ENCODE peak calls at places on chromosome 7, in five cellular contexts. K is PC-9, U is heart right ventricle, L is small intestine, E is IMR-90. Y is an unnamed sample.

GRCh38 chr7:83861-84632 is 108.3 kb upstream of the FAM20C start:
- DNase-seq in K (no peak), U (no peak), L (no peak), E (no peak), Y (no peak)

GRCh38 chr7:50818324-50818723 is 35.6 kb upstream of the GRB10 start:
- DNase-seq in L (no peak), E (no peak), U (no peak), K (no peak), Y (no peak)

GRCh38 chr7:112882506-112882905 is 92.3 kb upstream of the TMEM168 start:
- DNase-seq in U (no peak), E (no peak), K (no peak), L (no peak), Y (no peak)

GRCh38 chr7:90720970-90721768 is 125.0 kb downstream of the CDK14 start:
- DNase-seq in L (peak; percentile 92), K (no peak), E (peak; percentile 72), U (no peak), Y (peak; percentile 89)

GRCh38 chr7:142478479-142479220 is 220.8 kb upstream of the PRSS58 start:
- DNase-seq in U (no peak), K (peak; percentile 58), E (peak; percentile 64), L (peak; percentile 59), Y (peak; percentile 54)

GRCh38 chr7:28989596-28989980 is 31.5 kb upstream of the TRIL start:
- DNase-seq in L (no peak), K (no peak), U (no peak), E (no peak), Y (no peak)

GRCh38 chr7:40015790-40016296 is 65.8 kb downstream of the CDK13 start:
- DNase-seq in L (peak; percentile 33), E (peak; percentile 35), U (no peak), K (no peak), Y (no peak)

GRCh38 chr7:69739182-69739581 is 140.9 kb downstream of the AUTS2 start:
- DNase-seq in L (no peak), K (no peak), E (no peak), U (no peak), Y (no peak)

GRCh38 chr7:137169282-137169698 is 174.2 kb downstream of the PTN start:
- DNase-seq in L (no peak), U (peak; percentile 26), K (peak; percentile 32), E (peak; percentile 85), Y (peak; percentile 60)

GRCh38 chr7:133382775-133383559 is 130.1 kb downstream of the EXOC4 start:
- DNase-seq in U (no peak), K (no peak), E (no peak), L (no peak), Y (no peak)

GRCh38 chr7:93879356-93879755 is 11.2 kb downstream of the TFPI2 start:
- DNase-seq in K (no peak), E (no peak), L (no peak), U (no peak), Y (no peak)

GRCh38 chr7:1290262-1291039 is 57.8 kb downstream of the UNCX start:
- DNase-seq in E (no peak), U (no peak), K (no peak), L (no peak), Y (no peak)

GRCh38 chr7:116500071-116500853 is 724 bp downstream of the CAV2 start:
- DNase-seq in K (peak; percentile 48), L (peak; percentile 26), E (peak; percentile 50), U (peak; percentile 49), Y (peak; percentile 13)

GRCh38 chr7:129746857-129747529 is 135.5 kb downstream of the NRF1 start:
- DNase-seq in K (no peak), U (no peak), E (no peak), L (no peak), Y (no peak)

GRCh38 chr7:93773446-93773845 is 117.1 kb downstream of the TFPI2 start:
- DNase-seq in U (no peak), E (no peak), L (no peak), K (no peak), Y (no peak)

GRCh38 chr7:43725251-43725650 is 4.1 kb downstream of the COA1 start:
- DNase-seq in L (no peak), K (no peak), U (no peak), E (peak; percentile 37), Y (no peak)

GRCh38 chr7:101915000-101915399 is 97.6 kb downstream of the CUX1 start:
- DNase-seq in L (no peak), K (no peak), U (peak; percentile 63), E (no peak), Y (no peak)

GRCh38 chr7:105776068-105776790 is 100.2 kb downstream of the ATXN7L1 start:
- DNase-seq in L (no peak), E (peak; percentile 100), U (peak; percentile 24), K (peak; percentile 96), Y (peak; percentile 41)

GRCh38 chr7:97022451-97023306 is 2.0 kb downstream of the DLX5 start:
- DNase-seq in L (no peak), K (no peak), U (no peak), E (no peak), Y (no peak)

GRCh38 chr7:83060218-83060617 is 102.5 kb downstream of the PCLO start:
- DNase-seq in U (no peak), L (peak; percentile 6), K (no peak), E (no peak), Y (no peak)

GRCh38 chr7:50339990-50340500 is 35.5 kb downstream of the IKZF1 start:
- DNase-seq in U (no peak), K (no peak), E (no peak), L (peak; percentile 38), Y (no peak)

GRCh38 chr7:2644514-2645273 is 12.9 kb downstream of the TTYH3 start:
- DNase-seq in U (no peak), L (no peak), K (no peak), E (no peak), Y (no peak)

GRCh38 chr7:132049462-132050304 is 493.3 kb upstream of the PODXL start:
- DNase-seq in L (peak; percentile 53), U (no peak), E (peak; percentile 17), K (no peak), Y (no peak)

GRCh38 chr7:71787513-71787912 is 624.6 kb downstream of the CALN1 start:
- DNase-seq in U (no peak), E (no peak), K (no peak), L (no peak), Y (peak; percentile 5)

GRCh38 chr7:71795373-71795772 is 616.8 kb downstream of the CALN1 start:
- DNase-seq in U (no peak), E (no peak), L (no peak), K (no peak), Y (no peak)

DNA sequence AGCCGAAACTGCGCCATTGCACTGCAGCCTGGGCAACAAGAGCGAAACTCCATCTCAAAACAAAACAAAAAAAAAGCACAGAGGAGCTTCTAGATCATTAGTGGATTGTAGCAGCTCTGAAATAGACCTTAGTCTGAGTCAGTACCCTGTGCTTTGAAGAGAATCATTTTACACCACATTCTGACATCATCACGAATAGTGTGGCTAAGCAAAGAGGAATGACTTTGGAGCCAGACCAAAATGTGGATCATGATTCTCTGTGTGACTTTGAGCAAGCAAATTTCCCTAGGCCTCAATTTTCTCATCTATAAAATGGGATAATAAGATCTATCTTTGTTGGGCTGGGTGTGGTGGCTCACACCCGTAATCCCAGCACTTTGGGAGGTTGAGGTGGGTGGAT is 618.9 kb downstream of the CALN1 start:
- DNase-seq in K (no peak), L (no peak), U (no peak), E (no peak), Y (no peak)
- H3K9me3 ChIP-seq in K (no peaks in the 10 kb centered on the region), L (no peaks in the 10 kb centered on the region), U (no peaks in the 10 kb centered on the region), E (peaks cover 21% of the 10 kb centered on the region), Y (no peaks in the 10 kb centered on the region)

GRCh38 chr7:71363223-71363622 is 231.3 kb downstream of the GALNT17 start:
- DNase-seq in U (no peak), K (no peak), E (no peak), L (no peak), Y (no peak)

GRCh38 chr7:71364559-71364958 is 232.6 kb downstream of the GALNT17 start:
- DNase-seq in K (no peak), E (no peak), U (no peak), L (no peak), Y (no peak)

GRCh38 chr7:71363627-71364026 is 231.7 kb downstream of the GALNT17 start:
- DNase-seq in L (no peak), E (no peak), U (no peak), K (no peak), Y (no peak)

DNA sequence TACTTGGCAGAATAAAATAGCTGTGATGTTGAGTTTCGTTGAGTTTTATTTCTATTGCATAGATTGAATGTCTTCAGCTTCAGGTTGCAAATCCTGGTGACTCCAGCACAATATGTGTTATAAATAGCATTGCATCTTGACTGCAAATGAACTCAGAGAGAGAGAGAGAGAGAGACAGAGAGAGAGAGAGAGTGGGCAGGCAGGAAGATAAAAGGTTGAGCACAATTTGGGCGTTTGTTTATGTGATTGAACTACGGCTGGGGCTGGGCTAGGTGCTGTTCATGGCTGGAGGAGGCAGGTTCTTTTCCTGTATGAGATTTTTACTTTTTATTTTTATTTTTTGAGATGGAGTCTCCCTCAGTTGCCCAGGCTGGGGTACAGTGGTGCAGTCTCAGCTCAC is 229.7 kb downstream of the GALNT17 start:
- DNase-seq in L (no peak), E (no peak), U (no peak), K (no peak), Y (no peak)
- H3K9me3 ChIP-seq in L (no peaks in the 10 kb centered on the region), E (peaks cover 10% of the 10 kb centered on the region), U (no peaks in the 10 kb centered on the region), K (no peaks in the 10 kb centered on the region), Y (peaks cover 3% of the 10 kb centered on the region)

GRCh38 chr7:157676456-157677255 is 339.9 kb downstream of the DNAJB6 start:
- DNase-seq in U (no peak), K (no peak), L (no peak), E (no peak), Y (peak; percentile 28)

GRCh38 chr7:157682946-157683239 is 346.1 kb downstream of the DNAJB6 start:
- DNase-seq in E (no peak), K (no peak), U (no peak), L (no peak), Y (no peak)

GRCh38 chr7:157678503-157678902 is 341.7 kb downstream of the DNAJB6 start:
- DNase-seq in L (no peak), K (no peak), U (no peak), E (no peak), Y (no peak)

GRCh38 chr7:157682064-157682945 is 345.5 kb downstream of the DNAJB6 start:
- DNase-seq in K (no peak), L (no peak), E (no peak), U (no peak), Y (no peak)

GRCh38 chr7:157679607-157680006 is 342.8 kb downstream of the DNAJB6 start:
- DNase-seq in L (no peak), U (no peak), E (no peak), K (no peak), Y (no peak)
- H3K9me3 ChIP-seq in L (no peaks in the 10 kb centered on the region), U (no peaks in the 10 kb centered on the region), E (peaks cover 15% of the 10 kb centered on the region), K (no peaks in the 10 kb centered on the region), Y (no peaks in the 10 kb centered on the region)

GRCh38 chr7:64465551-64465950 is 97.3 kb downstream of the ZNF680 start:
- DNase-seq in K (no peak), U (no peak), E (no peak), L (no peak), Y (no peak)

GRCh38 chr7:64463636-64464375 is 99.1 kb downstream of the ZNF680 start:
- DNase-seq in E (peak; percentile 4), L (peak; percentile 0), U (peak; percentile 74), K (peak; percentile 71), Y (no peak)

DNA sequence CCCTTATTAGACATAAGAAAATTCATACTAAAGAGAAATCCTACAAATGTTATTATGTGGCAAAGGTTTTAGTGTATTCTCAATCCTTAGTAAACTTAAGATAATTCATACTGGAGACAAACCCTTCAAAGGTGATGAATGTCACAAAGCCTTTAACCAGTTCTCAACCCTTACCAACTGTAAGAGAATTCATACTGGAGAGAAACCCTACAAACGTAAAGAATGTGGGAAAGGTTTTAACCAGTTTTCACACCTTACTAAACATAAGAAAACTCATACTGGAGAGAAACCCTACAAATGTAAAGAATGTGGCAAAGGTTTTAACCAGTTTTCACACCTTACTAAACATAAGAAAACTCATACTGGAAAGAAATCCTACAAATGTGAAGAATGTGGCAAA is 93.2 kb downstream of the ZNF680 start:
- DNase-seq in E (no peak), K (no peak), L (no peak), U (no peak), Y (no peak)
- H3K9me3 ChIP-seq in E (no peaks in the 10 kb centered on the region), K (peaks cover 3% of the 10 kb centered on the region), L (peaks cover 2% of the 10 kb centered on the region), U (peaks cover 3% of the 10 kb centered on the region), Y (peaks cover 30% of the 10 kb centered on the region)

Y was measured in Caco-2.